ENCODE peak calls at places on chromosomes 6 and 20, in seven cellular contexts. One of them, this sample, is unnamed.

GRCh38 chr6:41573268-41573667 is 27.1 kb downstream of the FOXP4 start:
- DNase-seq in neural progenitor cell: peak
- DNase-seq in PC-3: no peak
- DNase-seq in OCI-LY7: no peak
- DNase-seq in hepatocyte: no peak
- DNase-seq in HCT116: no peak
- DNase-seq in MM.1S: no peak
- DNase-seq in this sample: no peak

GRCh38 chr20:4835244-4836177 is 113.8 kb downstream of the PRND start:
- DNase-seq in hepatocyte: peak
- DNase-seq in PC-3: no peak
- DNase-seq in OCI-LY7: no peak
- DNase-seq in MM.1S: no peak
- DNase-seq in neural progenitor cell: no peak
- DNase-seq in HCT116: no peak
- DNase-seq in this sample: peak

GRCh38 chr20:44083220-44083933 is 103.6 kb downstream of the JPH2 start:
- DNase-seq in OCI-LY7: no peak
- DNase-seq in PC-3: peak
- DNase-seq in MM.1S: no peak
- DNase-seq in neural progenitor cell: no peak
- DNase-seq in HCT116: peak
- DNase-seq in hepatocyte: peak
- DNase-seq in this sample: peak

GRCh38 chr6:50128420-50129005 is 78.8 kb upstream of the DEFB112 start:
- DNase-seq in PC-3: peak
- DNase-seq in hepatocyte: peak
- DNase-seq in neural progenitor cell: peak
- DNase-seq in HCT116: no peak
- DNase-seq in MM.1S: no peak
- DNase-seq in OCI-LY7: peak
- DNase-seq in this sample: peak

GRCh38 chr6:387293-387694 is 4.3 kb upstream of the IRF4 start:
- DNase-seq in PC-3: peak
- DNase-seq in HCT116: no peak
- DNase-seq in neural progenitor cell: no peak
- DNase-seq in hepatocyte: no peak
- DNase-seq in OCI-LY7: no peak
- DNase-seq in MM.1S: no peak
- DNase-seq in this sample: peak

GRCh38 chr6:54431466-54431865 is 123.2 kb downstream of the TINAG start:
- DNase-seq in neural progenitor cell: no peak
- DNase-seq in MM.1S: no peak
- DNase-seq in OCI-LY7: no peak
- DNase-seq in hepatocyte: no peak
- DNase-seq in PC-3: no peak
- DNase-seq in HCT116: no peak
- DNase-seq in this sample: peak

GRCh38 chr20:62617711-62618483 is 24.4 kb upstream of the SLCO4A1 start:
- DNase-seq in MM.1S: no peak
- DNase-seq in PC-3: peak
- DNase-seq in hepatocyte: no peak
- DNase-seq in neural progenitor cell: no peak
- DNase-seq in OCI-LY7: peak
- DNase-seq in HCT116: no peak
- DNase-seq in this sample: no peak

GRCh38 chr20:46936415-46937139 is 41.9 kb downstream of the EYA2 start:
- DNase-seq in hepatocyte: peak
- DNase-seq in MM.1S: no peak
- DNase-seq in neural progenitor cell: no peak
- DNase-seq in PC-3: no peak
- DNase-seq in OCI-LY7: no peak
- DNase-seq in HCT116: no peak
- DNase-seq in this sample: no peak

GRCh38 chr6:34295721-34296120 is 46.9 kb upstream of the SMIM29 start:
- DNase-seq in hepatocyte: no peak
- DNase-seq in PC-3: no peak
- DNase-seq in HCT116: no peak
- DNase-seq in MM.1S: peak
- DNase-seq in OCI-LY7: peak
- DNase-seq in neural progenitor cell: no peak
- DNase-seq in this sample: no peak

GRCh38 chr6:73362869-73363536 is 545 bp downstream of the KHDC3L start:
- DNase-seq in hepatocyte: no peak
- DNase-seq in neural progenitor cell: no peak
- DNase-seq in PC-3: no peak
- DNase-seq in MM.1S: no peak
- DNase-seq in OCI-LY7: no peak
- DNase-seq in HCT116: no peak
- DNase-seq in this sample: no peak

GRCh38 chr6:48611332-48611731 is 500.3 kb upstream of the PTCHD4 start:
- DNase-seq in neural progenitor cell: no peak
- DNase-seq in MM.1S: no peak
- DNase-seq in OCI-LY7: no peak
- DNase-seq in HCT116: no peak
- DNase-seq in PC-3: peak
- DNase-seq in hepatocyte: no peak
- DNase-seq in this sample: no peak

GRCh38 chr20:16701296-16701695 is 28.5 kb upstream of the SNRPB2 start:
- DNase-seq in neural progenitor cell: peak
- DNase-seq in PC-3: peak
- DNase-seq in OCI-LY7: peak
- DNase-seq in HCT116: peak
- DNase-seq in MM.1S: no peak
- DNase-seq in hepatocyte: no peak
- DNase-seq in this sample: peak

GRCh38 chr6:28161410-28162079 is 19.9 kb downstream of the ZKSCAN8 start:
- DNase-seq in hepatocyte: peak
- DNase-seq in MM.1S: peak
- DNase-seq in HCT116: no peak
- DNase-seq in PC-3: no peak
- DNase-seq in neural progenitor cell: peak
- DNase-seq in OCI-LY7: peak
- DNase-seq in this sample: peak

GRCh38 chr6:88750936-88751335 is 212.5 kb downstream of the RNGTT start:
- DNase-seq in hepatocyte: no peak
- DNase-seq in OCI-LY7: no peak
- DNase-seq in PC-3: no peak
- DNase-seq in HCT116: no peak
- DNase-seq in neural progenitor cell: no peak
- DNase-seq in MM.1S: no peak
- DNase-seq in this sample: no peak

GRCh38 chr6:170291271-170292110 is 613 bp upstream of the DLL1 start:
- DNase-seq in hepatocyte: peak
- DNase-seq in neural progenitor cell: peak
- DNase-seq in MM.1S: no peak
- DNase-seq in OCI-LY7: peak
- DNase-seq in HCT116: no peak
- DNase-seq in PC-3: peak
- DNase-seq in this sample: peak

GRCh38 chr6:166786704-166787293 is 159.7 kb upstream of the RPS6KA2 start:
- DNase-seq in hepatocyte: peak
- DNase-seq in HCT116: peak
- DNase-seq in neural progenitor cell: peak
- DNase-seq in OCI-LY7: peak
- DNase-seq in MM.1S: peak
- DNase-seq in PC-3: peak
- DNase-seq in this sample: peak

GRCh38 chr6:26020983-26021349 is 58.4 kb downstream of the TRIM38 start:
- DNase-seq in MM.1S: no peak
- DNase-seq in hepatocyte: peak
- DNase-seq in HCT116: peak
- DNase-seq in neural progenitor cell: peak
- DNase-seq in PC-3: peak
- DNase-seq in OCI-LY7: no peak
- DNase-seq in this sample: peak

GRCh38 chr6:107832146-107833056 is 8.3 kb upstream of the SCML4 start:
- DNase-seq in hepatocyte: no peak
- DNase-seq in neural progenitor cell: no peak
- DNase-seq in PC-3: no peak
- DNase-seq in HCT116: no peak
- DNase-seq in OCI-LY7: no peak
- DNase-seq in MM.1S: no peak
- DNase-seq in this sample: no peak

DNA sequence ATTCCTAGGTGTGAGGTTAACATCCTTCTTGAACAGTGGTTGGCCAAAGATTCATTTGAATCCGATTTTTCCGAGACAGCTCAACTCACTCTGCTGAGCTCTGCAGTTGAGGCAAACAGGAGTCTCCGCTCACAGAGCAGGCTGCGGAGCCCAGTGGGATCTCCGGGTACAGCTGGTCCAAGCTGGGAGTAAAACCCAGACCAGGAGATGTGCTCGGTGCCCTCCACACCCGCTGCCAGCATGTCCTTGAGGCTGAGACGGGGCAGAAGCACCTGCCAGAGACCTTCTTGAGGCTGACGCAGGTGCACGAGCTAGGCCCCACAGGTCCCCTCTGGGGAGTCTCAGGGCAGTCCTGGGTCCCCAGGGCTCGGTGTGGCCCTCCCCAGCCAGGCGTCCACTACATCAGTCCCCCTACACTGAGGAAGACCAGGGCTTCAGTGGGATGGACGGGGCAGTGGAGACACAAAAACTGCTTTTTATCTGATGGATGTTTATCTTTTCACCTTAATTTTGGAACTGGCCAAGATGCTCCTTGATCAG is 119.0 kb downstream of the AGPAT4 start:
- DNase-seq in OCI-LY7: no peak
- DNase-seq in neural progenitor cell: no peak
- DNase-seq in hepatocyte: no peak
- DNase-seq in MM.1S: no peak
- DNase-seq in HCT116: no peak
- DNase-seq in PC-3: no peak
- DNase-seq in this sample: no peak
- TF ChIP-seq EZH2phosphoT487 in OCI-LY7: no peak
- TF ChIP-seq EZH2phosphoT487 in neural progenitor cell: no peak
- TF ChIP-seq EZH2phosphoT487 in hepatocyte: no peak
- TF ChIP-seq EZH2phosphoT487 in MM.1S: no peak
- TF ChIP-seq EZH2phosphoT487 in HCT116: no peak
- TF ChIP-seq EZH2phosphoT487 in PC-3: no peak
- TF ChIP-seq EZH2phosphoT487 in this sample: no peak

GRCh38 chr6:163442336-163442735 is 27.8 kb downstream of the QKI start:
- DNase-seq in HCT116: no peak
- DNase-seq in OCI-LY7: no peak
- DNase-seq in hepatocyte: no peak
- DNase-seq in PC-3: peak
- DNase-seq in neural progenitor cell: no peak
- DNase-seq in MM.1S: no peak
- DNase-seq in this sample: no peak

GRCh38 chr6:163436843-163437242 is 22.3 kb downstream of the QKI start:
- DNase-seq in MM.1S: no peak
- DNase-seq in neural progenitor cell: no peak
- DNase-seq in OCI-LY7: no peak
- DNase-seq in HCT116: no peak
- DNase-seq in PC-3: no peak
- DNase-seq in hepatocyte: no peak
- DNase-seq in this sample: no peak

GRCh38 chr6:163438298-163438939 is 23.9 kb downstream of the QKI start:
- DNase-seq in PC-3: peak
- DNase-seq in HCT116: no peak
- DNase-seq in MM.1S: no peak
- DNase-seq in neural progenitor cell: no peak
- DNase-seq in hepatocyte: no peak
- DNase-seq in OCI-LY7: no peak
- DNase-seq in this sample: peak

GRCh38 chr6:163437466-163437865 is 22.9 kb downstream of the QKI start:
- DNase-seq in MM.1S: no peak
- DNase-seq in OCI-LY7: no peak
- DNase-seq in hepatocyte: no peak
- DNase-seq in neural progenitor cell: no peak
- DNase-seq in HCT116: no peak
- DNase-seq in PC-3: no peak
- DNase-seq in this sample: no peak

GRCh38 chr6:163438940-163439335 is 24.4 kb downstream of the QKI start:
- DNase-seq in MM.1S: peak
- DNase-seq in HCT116: no peak
- DNase-seq in PC-3: no peak
- DNase-seq in neural progenitor cell: no peak
- DNase-seq in OCI-LY7: no peak
- DNase-seq in hepatocyte: peak
- DNase-seq in this sample: peak
- TF ChIP-seq EZH2phosphoT487 in MM.1S: no peak
- TF ChIP-seq EZH2phosphoT487 in HCT116: no peak
- TF ChIP-seq EZH2phosphoT487 in PC-3: no peak
- TF ChIP-seq EZH2phosphoT487 in neural progenitor cell: no peak
- TF ChIP-seq EZH2phosphoT487 in OCI-LY7: no peak
- TF ChIP-seq EZH2phosphoT487 in hepatocyte: no peak
- TF ChIP-seq EZH2phosphoT487 in this sample: no peak

GRCh38 chr20:6686171-6686570 is 81.3 kb upstream of the BMP2 start:
- DNase-seq in MM.1S: no peak
- DNase-seq in hepatocyte: no peak
- DNase-seq in OCI-LY7: no peak
- DNase-seq in HCT116: no peak
- DNase-seq in neural progenitor cell: no peak
- DNase-seq in PC-3: no peak
- DNase-seq in this sample: no peak

GRCh38 chr20:6692566-6693168 is 74.8 kb upstream of the BMP2 start:
- DNase-seq in hepatocyte: peak
- DNase-seq in PC-3: peak
- DNase-seq in HCT116: no peak
- DNase-seq in neural progenitor cell: peak
- DNase-seq in MM.1S: no peak
- DNase-seq in OCI-LY7: no peak
- DNase-seq in this sample: no peak

GRCh38 chr20:6693178-6693807 is 74.2 kb upstream of the BMP2 start:
- DNase-seq in HCT116: no peak
- DNase-seq in PC-3: no peak
- DNase-seq in MM.1S: no peak
- DNase-seq in OCI-LY7: no peak
- DNase-seq in hepatocyte: no peak
- DNase-seq in neural progenitor cell: no peak
- DNase-seq in this sample: no peak

GRCh38 chr20:6691541-6691940 is 75.9 kb upstream of the BMP2 start:
- DNase-seq in HCT116: no peak
- DNase-seq in OCI-LY7: no peak
- DNase-seq in hepatocyte: no peak
- DNase-seq in neural progenitor cell: no peak
- DNase-seq in PC-3: no peak
- DNase-seq in MM.1S: no peak
- DNase-seq in this sample: no peak

GRCh38 chr20:6689339-6689973 is 78.0 kb upstream of the BMP2 start:
- DNase-seq in MM.1S: no peak
- DNase-seq in neural progenitor cell: no peak
- DNase-seq in OCI-LY7: no peak
- DNase-seq in PC-3: no peak
- DNase-seq in HCT116: no peak
- DNase-seq in hepatocyte: no peak
- DNase-seq in this sample: no peak
- TF ChIP-seq EZH2phosphoT487 in MM.1S: no peak
- TF ChIP-seq EZH2phosphoT487 in neural progenitor cell: no peak
- TF ChIP-seq EZH2phosphoT487 in OCI-LY7: no peak
- TF ChIP-seq EZH2phosphoT487 in PC-3: no peak
- TF ChIP-seq EZH2phosphoT487 in HCT116: no peak
- TF ChIP-seq EZH2phosphoT487 in hepatocyte: no peak
- TF ChIP-seq EZH2phosphoT487 in this sample: no peak

DNA sequence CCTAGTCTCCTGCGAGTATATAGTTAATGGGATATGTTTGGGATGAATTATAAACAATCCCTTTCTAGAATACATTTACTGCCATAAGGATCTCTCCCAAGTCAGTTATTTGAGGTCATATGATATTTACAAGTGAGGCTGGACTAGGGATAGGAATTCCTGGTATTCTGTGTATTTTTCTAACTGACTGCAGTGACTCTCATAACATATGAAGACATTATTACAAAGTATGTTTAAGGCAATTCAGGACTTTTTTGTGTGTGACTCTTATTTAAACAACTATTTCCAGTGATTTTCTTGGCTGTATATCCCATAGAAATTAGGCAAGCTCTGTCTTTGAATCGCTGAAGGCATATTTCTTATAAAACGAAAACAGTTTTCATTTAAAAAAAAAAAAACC is 18.4 kb upstream of the TNFAIP3 start:
- DNase-seq in HCT116: no peak
- DNase-seq in neural progenitor cell: no peak
- DNase-seq in OCI-LY7: no peak
- DNase-seq in PC-3: no peak
- DNase-seq in MM.1S: no peak
- DNase-seq in hepatocyte: no peak
- DNase-seq in this sample: no peak
- TF ChIP-seq EZH2phosphoT487 in HCT116: no peak
- TF ChIP-seq EZH2phosphoT487 in neural progenitor cell: no peak
- TF ChIP-seq EZH2phosphoT487 in OCI-LY7: no peak
- TF ChIP-seq EZH2phosphoT487 in PC-3: no peak
- TF ChIP-seq EZH2phosphoT487 in MM.1S: no peak
- TF ChIP-seq EZH2phosphoT487 in hepatocyte: no peak
- TF ChIP-seq EZH2phosphoT487 in this sample: no peak

This sample was measured in GM23248.